ENCODE peak calls at places on chromosome 9, in nine cellular contexts. W, S, J, Q, C, Z, X, O and G are unnamed samples.

GRCh38 chr9:81070689-81071088 is 618.7 kb downstream of the TLE1 start:
- DNase-seq in Z (no peak), S (no peak), Q (no peak), C (no peak), W (no peak), J (no peak), X (no peak), O (no peak), G (no peak)

GRCh38 chr9:113695901-113696300 is 180.2 kb upstream of the ZNF618 start:
- DNase-seq in X (no peak), S (no peak), C (no peak), O (no peak), W (no peak), Q (no peak), J (no peak), Z (no peak), G (peak; percentile 16)

GRCh38 chr9:99544526-99544925 is 277.2 kb upstream of the NR4A3 start:
- DNase-seq in Q (no peak), J (no peak), Z (no peak), O (no peak), C (no peak), X (no peak), S (no peak), W (no peak), G (peak; percentile 2)

GRCh38 chr9:122367779-122368460 is 2.9 kb upstream of the PTGS1 start:
- DNase-seq in J (no peak), O (no peak), W (no peak), X (no peak), Z (no peak), S (no peak), Q (no peak), C (peak; percentile 15), G (no peak)

GRCh38 chr9:90853945-90854344 is 52.3 kb downstream of the SYK start:
- DNase-seq in C (no peak), O (no peak), Q (no peak), W (no peak), Z (no peak), X (no peak), S (no peak), J (no peak), G (no peak)

GRCh38 chr9:131727184-131727785 is 12.6 kb downstream of the RAPGEF1 start:
- DNase-seq in C (no peak), W (no peak), X (no peak), S (peak; percentile 36), Q (no peak), O (no peak), J (no peak), Z (no peak), G (peak; percentile 70)

GRCh38 chr9:90001756-90002155 is 396.9 kb downstream of the GADD45G start:
- DNase-seq in Q (no peak), X (no peak), W (no peak), O (no peak), S (no peak), J (no peak), C (no peak), Z (no peak), G (no peak)

GRCh38 chr9:19741178-19741577 is 47.7 kb downstream of the SLC24A2 start:
- DNase-seq in W (no peak), X (no peak), O (no peak), S (no peak), Q (no peak), Z (no peak), J (no peak), C (no peak), G (no peak)

GRCh38 chr9:104074876-104075275 is 19.2 kb upstream of the SMC2 start:
- DNase-seq in Z (no peak), J (no peak), W (no peak), O (no peak), X (no peak), Q (no peak), C (no peak), S (peak; percentile 69), G (peak; percentile 84)

GRCh38 chr9:19999491-20000057 is 210.7 kb upstream of the SLC24A2 start:
- DNase-seq in J (no peak), C (no peak), W (no peak), S (peak; percentile 50), Z (no peak), X (no peak), Q (peak; percentile 58), O (no peak), G (peak; percentile 93)

GRCh38 chr9:110536802-110537201 is 42.7 kb downstream of the SVEP1 start:
- DNase-seq in W (no peak), O (no peak), Z (no peak), Q (no peak), C (no peak), J (no peak), X (no peak), S (peak; percentile 96), G (peak; percentile 91)

GRCh38 chr9:297104-297794 is 82.6 kb downstream of the DOCK8 start:
- DNase-seq in J (no peak), S (no peak), C (peak; percentile 25), Q (no peak), X (no peak), Z (no peak), W (no peak), O (no peak), G (no peak)

GRCh38 chr9:137411670-137412380 is 11.1 kb downstream of the EXD3 start:
- DNase-seq in X (no peak), C (peak; percentile 85), Q (peak; percentile 26), J (peak; percentile 63), W (no peak), O (no peak), S (peak; percentile 90), Z (no peak), G (peak; percentile 91)

GRCh38 chr9:129422032-129422842 is 198.7 kb downstream of the C9orf50 start:
- DNase-seq in C (no peak), J (no peak), O (no peak), W (no peak), Z (no peak), S (no peak), X (no peak), Q (no peak), G (no peak)

GRCh38 chr9:108386859-108387384 is 468.9 kb downstream of the ACTL7B start:
- DNase-seq in X (no peak), O (no peak), Z (no peak), Q (no peak), C (no peak), J (no peak), W (no peak), S (peak; percentile 60), G (peak; percentile 87)

GRCh38 chr9:32351845-32352244 is 32.6 kb upstream of the ACO1 start:
- DNase-seq in Q (no peak), Z (no peak), W (no peak), X (no peak), S (no peak), C (no peak), O (peak; percentile 15), J (no peak), G (no peak)

GRCh38 chr9:2228132-2228531 is 213.0 kb downstream of the SMARCA2 start:
- DNase-seq in S (peak; percentile 28), O (no peak), Z (peak; percentile 36), C (no peak), W (no peak), X (no peak), J (peak; percentile 57), Q (peak; percentile 10), G (peak; percentile 48)

GRCh38 chr9:2180171-2180570 is 165.0 kb downstream of the SMARCA2 start:
- DNase-seq in Z (peak; percentile 22), O (no peak), C (no peak), W (no peak), S (peak; percentile 23), Q (no peak), J (no peak), X (no peak), G (peak; percentile 25)

GRCh38 chr9:89956331-89956730 is 351.5 kb downstream of the GADD45G start:
- DNase-seq in Q (no peak), Z (peak; percentile 23), X (no peak), W (no peak), C (no peak), J (no peak), S (no peak), O (no peak), G (no peak)

GRCh38 chr9:14452539-14452938 is 138.6 kb upstream of the NFIB start:
- DNase-seq in O (no peak), C (no peak), J (no peak), X (no peak), S (no peak), Z (peak; percentile 72), W (no peak), Q (no peak), G (no peak)

GRCh38 chr9:138010274-138010800 is 132.8 kb downstream of the CACNA1B start:
- DNase-seq in Q (no peak), S (no peak), Z (peak; percentile 31), X (no peak), C (no peak), J (no peak), W (no peak), O (no peak), G (no peak)

GRCh38 chr9:98709968-98710965 is 1.5 kb upstream of the GABBR2 start:
- DNase-seq in Z (no peak), Q (no peak), X (no peak), W (no peak), O (no peak), S (peak; percentile 56), J (no peak), C (no peak), G (peak; percentile 70)

GRCh38 chr9:32776201-32776600 is 7.1 kb upstream of the TMEM215 start:
- DNase-seq in S (no peak), Q (no peak), Z (no peak), O (no peak), W (no peak), J (no peak), X (no peak), C (no peak), G (no peak)

GRCh38 chr9:17134843-17135577 is at the start of gene CNTLN:
- DNase-seq in Z (peak; percentile 93), O (peak; percentile 89), C (peak; percentile 96), S (peak; percentile 88), X (peak; percentile 86), W (peak; percentile 70), J (peak; percentile 89), Q (peak; percentile 52), G (peak; percentile 90)

GRCh38 chr9:7534211-7534935 is 265.2 kb downstream of the DMAC1 start:
- DNase-seq in O (no peak), C (no peak), S (no peak), Z (no peak), X (no peak), Q (no peak), J (no peak), W (no peak), G (no peak)

GRCh38 chr9:121455527-121456239 is 44.0 kb downstream of the GGTA1 start:
- DNase-seq in O (no peak), X (no peak), J (no peak), Q (peak; percentile 11), W (no peak), Z (no peak), C (no peak), S (no peak), G (peak; percentile 6)

GRCh38 chr9:35179347-35180271 is 17.8 kb downstream of the UNC13B start:
- DNase-seq in Q (no peak), X (no peak), W (no peak), S (no peak), Z (no peak), J (no peak), C (no peak), O (no peak), G (no peak)

GRCh38 chr9:88775037-88775471 is 216.2 kb upstream of the S1PR3 start:
- DNase-seq in J (no peak), Q (no peak), O (no peak), S (peak; percentile 97), C (peak; percentile 71), Z (no peak), X (no peak), W (no peak), G (peak; percentile 95)

GRCh38 chr9:114538241-114538640 is 33.0 kb upstream of the WHRN start:
- DNase-seq in W (no peak), J (peak; percentile 66), O (no peak), Q (peak; percentile 27), Z (no peak), C (no peak), S (no peak), X (no peak), G (no peak)

GRCh38 chr9:119963258-119963797 is 594.1 kb upstream of the BRINP1 start:
- DNase-seq in C (peak; percentile 31), W (no peak), O (no peak), Z (no peak), J (no peak), X (no peak), Q (no peak), S (peak; percentile 50), G (peak; percentile 96)

GRCh38 chr9:116905131-116905724 is 218.1 kb downstream of the TRIM32 start:
- DNase-seq in W (no peak), O (no peak), Q (no peak), J (no peak), S (no peak), C (no peak), X (peak; percentile 11), Z (peak; percentile 73), G (no peak)